ENCODE peak calls at places on chromosomes 6 and 20, in eight cellular contexts. T is WERI-Rb-1; M is posterior vena cava; F is activated T-cell treated with anti-CD3 and anti-CD28 coated beads, Interleukin-2, amount 50 U/mL, for 4 hours; W is AG08395; X is occipital lobe; A is astrocyte of the hippocampus; B is fibroblast of lung. Y is an unnamed sample.

GRCh38 chr6:36865835-36866234 is 8.8 kb downstream of the PPIL1 start:
- DNase-seq in T (no peak), M (no peak), F (no peak), W (no peak), X (no peak), A (no peak), B (no peak), Y (no peak)

GRCh38 chr20:52240802-52241201 is 49.2 kb upstream of the ZFP64 start:
- DNase-seq in T (no peak), M (no peak), F (no peak), W (no peak), X (no peak), A (no peak), B (no peak), Y (no peak)

GRCh38 chr6:133778414-133778813 is 110.5 kb upstream of the TCF21 start:
- DNase-seq in T (no peak), M (no peak), F (no peak), W (peak; percentile 74), X (no peak), A (peak; percentile 62), B (peak; percentile 90), Y (peak; percentile 69)

GRCh38 chr20:764255-764654 is 4.0 kb downstream of the SLC52A3 start:
- DNase-seq in T (no peak), M (no peak), F (no peak), W (no peak), X (no peak), A (no peak), B (no peak), Y (no peak)

GRCh38 chr6:109512271-109512817 is 29.3 kb upstream of the ZBTB24 start:
- DNase-seq in T (no peak), M (no peak), F (no peak), W (no peak), X (no peak), A (peak; percentile 44), B (peak; percentile 55), Y (no peak)

GRCh38 chr6:159062564-159062945 is 17.8 kb upstream of the TAGAP start:
- DNase-seq in T (no peak), M (no peak), F (peak; percentile 41), W (no peak), X (no peak), A (no peak), B (no peak), Y (no peak)

GRCh38 chr6:30615219-30615957 is 1.7 kb downstream of the PPP1R10 start:
- DNase-seq in T (peak; percentile 63), M (peak; percentile 34), F (peak; percentile 21), W (peak; percentile 51), X (peak; percentile 30), A (peak; percentile 88), B (peak; percentile 91), Y (no peak)

GRCh38 chr6:2237001-2237400 is 8.4 kb downstream of the GMDS start:
- DNase-seq in T (no peak), M (no peak), F (no peak), W (peak; percentile 46), X (no peak), A (peak; percentile 65), B (peak; percentile 94), Y (peak; percentile 30)

GRCh38 chr6:53011993-53012392 is 16.9 kb upstream of the GSTA4 start:
- DNase-seq in T (no peak), M (no peak), F (no peak), W (no peak), X (no peak), A (no peak), B (no peak), Y (no peak)

GRCh38 chr6:20377623-20378265 is 23.9 kb upstream of the E2F3 start:
- DNase-seq in T (no peak), M (no peak), F (no peak), W (peak; percentile 69), X (no peak), A (peak; percentile 77), B (peak; percentile 87), Y (peak; percentile 40)

GRCh38 chr20:22999756-23000155 is 35.4 kb upstream of the SSTR4 start:
- DNase-seq in T (no peak), M (no peak), F (no peak), W (no peak), X (no peak), A (no peak), B (no peak), Y (no peak)

GRCh38 chr20:62232764-62233645 is 5.3 kb upstream of the OSBPL2 start:
- DNase-seq in T (no peak), M (no peak), F (no peak), W (no peak), X (no peak), A (no peak), B (no peak), Y (no peak)

GRCh38 chr6:90605749-90606344 is 19.0 kb upstream of the MAP3K7 start:
- DNase-seq in T (no peak), M (no peak), F (no peak), W (no peak), X (no peak), A (no peak), B (no peak), Y (no peak)

GRCh38 chr6:104003803-104004516 is 855.8 kb downstream of the HACE1 start:
- DNase-seq in T (no peak), M (no peak), F (no peak), W (no peak), X (no peak), A (no peak), B (no peak), Y (no peak)

GRCh38 chr6:8494730-8495129 is 59.4 kb upstream of the SLC35B3 start:
- DNase-seq in T (no peak), M (no peak), F (no peak), W (no peak), X (no peak), A (no peak), B (no peak), Y (no peak)

GRCh38 chr6:4093288-4093687 is 14.4 kb upstream of the FAM217A start:
- DNase-seq in T (no peak), M (no peak), F (no peak), W (no peak), X (no peak), A (peak; percentile 6), B (peak; percentile 27), Y (no peak)

GRCh38 chr20:31712564-31713311 is 9.9 kb downstream of the BCL2L1 start:
- DNase-seq in T (no peak), M (peak; percentile 90), F (no peak), W (peak; percentile 88), X (peak; percentile 79), A (peak; percentile 96), B (peak; percentile 96), Y (peak; percentile 85)

GRCh38 chr20:22264917-22265316 is 319.5 kb downstream of the FOXA2 start:
- DNase-seq in T (no peak), M (no peak), F (no peak), W (no peak), X (no peak), A (no peak), B (no peak), Y (no peak)

GRCh38 chr6:145860562-145860961 is 46.0 kb upstream of the FBXO30 start:
- DNase-seq in T (no peak), M (no peak), F (no peak), W (no peak), X (no peak), A (no peak), B (no peak), Y (no peak)

GRCh38 chr20:32449890-32450401 is 91.8 kb downstream of the ASXL1 start:
- DNase-seq in T (peak; percentile 93), M (no peak), F (no peak), W (no peak), X (no peak), A (no peak), B (no peak), Y (no peak)

GRCh38 chr6:34839696-34840352 is 47.9 kb downstream of the BLTP3A start:
- DNase-seq in T (no peak), M (no peak), F (no peak), W (no peak), X (no peak), A (no peak), B (peak; percentile 14), Y (no peak)

GRCh38 chr20:34112600-34113061 is 588 bp upstream of the EIF2S2 start:
- DNase-seq in T (peak; percentile 28), M (no peak), F (no peak), W (peak; percentile 7), X (no peak), A (peak; percentile 51), B (peak; percentile 36), Y (peak; percentile 42)

GRCh38 chr20:5551621-5552020 is 198.6 kb upstream of the SHLD1 start:
- DNase-seq in T (no peak), M (no peak), F (no peak), W (peak; percentile 26), X (no peak), A (no peak), B (no peak), Y (peak; percentile 27)

GRCh38 chr20:19764207-19764606 is 6.1 kb downstream of the RIN2 start:
- DNase-seq in T (no peak), M (no peak), F (no peak), W (no peak), X (no peak), A (no peak), B (peak; percentile 10), Y (no peak)

GRCh38 chr20:23165307-23165750 is 79.2 kb upstream of the CD93 start:
- DNase-seq in T (no peak), M (no peak), F (no peak), W (no peak), X (no peak), A (no peak), B (no peak), Y (no peak)

GRCh38 chr20:39986231-39986904 is 702.7 kb downstream of the MAFB start:
- DNase-seq in T (no peak), M (peak; percentile 85), F (no peak), W (peak; percentile 62), X (no peak), A (peak; percentile 57), B (peak; percentile 26), Y (peak; percentile 70)

GRCh38 chr6:133764011-133764812 is 124.7 kb upstream of the TCF21 start:
- DNase-seq in T (no peak), M (no peak), F (no peak), W (peak; percentile 66), X (no peak), A (peak; percentile 58), B (peak; percentile 84), Y (peak; percentile 56)

GRCh38 chr6:53347921-53348435 is 772 bp downstream of the ELOVL5 start:
- DNase-seq in T (peak; percentile 96), M (peak; percentile 88), F (peak; percentile 23), W (peak; percentile 71), X (peak; percentile 66), A (peak; percentile 83), B (peak; percentile 70), Y (peak; percentile 78)

GRCh38 chr6:12051861-12052368 is 39.8 kb downstream of the HIVEP1 start:
- DNase-seq in T (no peak), M (no peak), F (peak; percentile 31), W (no peak), X (no peak), A (peak; percentile 46), B (peak; percentile 64), Y (no peak)

GRCh38 chr6:75932067-75932466 is 140.4 kb downstream of the IMPG1 start:
- DNase-seq in T (peak; percentile 69), M (no peak), F (no peak), W (no peak), X (no peak), A (peak; percentile 48), B (peak; percentile 9), Y (no peak)

GRCh38 chr6:4612636-4613171 is 163.5 kb upstream of the CDYL start:
- DNase-seq in T (no peak), M (peak; percentile 88), F (no peak), W (peak; percentile 76), X (no peak), A (peak; percentile 5), B (no peak), Y (peak; percentile 82)

GRCh38 chr20:7627734-7628663 is 312.3 kb downstream of the HAO1 start:
- DNase-seq in T (no peak), M (no peak), F (no peak), W (peak; percentile 38), X (no peak), A (peak; percentile 4), B (peak; percentile 67), Y (peak; percentile 16)

Y was measured in AG20443.